ENCODE peak calls at places on chromosomes 6 and 20, in eight cellular contexts. I is heart right ventricle, U is SJCRH30, Q is mammary epithelial cell, F is aorta, P is uterus, C is cardiac muscle cell, G is OCI-LY7. D is an unnamed sample.

GRCh38 chr6:53378208-53378607 is 29.5 kb upstream of the ELOVL5 start:
- DNase-seq in I (no peak), U (no peak), Q (no peak), F (no peak), P (no peak), C (no peak), G (no peak), D (no peak)

GRCh38 chr6:128437685-128438084 is 82.7 kb downstream of the PTPRK start:
- DNase-seq in I (no peak), U (no peak), Q (no peak), F (no peak), P (no peak), C (no peak), G (no peak), D (no peak)

GRCh38 chr6:52497652-52498408 is 77.7 kb downstream of the EFHC1 start:
- DNase-seq in I (no peak), U (no peak), Q (no peak), F (no peak), P (peak; percentile 53), C (no peak), G (peak; percentile 95), D (peak; percentile 70)

GRCh38 chr6:168105813-168106660 is 27.0 kb upstream of the FRMD1 start:
- DNase-seq in I (no peak), U (no peak), Q (no peak), F (peak; percentile 33), P (no peak), C (no peak), G (no peak), D (no peak)

GRCh38 chr6:74057326-74057725 is 361.3 kb downstream of the CD109 start:
- DNase-seq in I (no peak), U (no peak), Q (no peak), F (no peak), P (no peak), C (no peak), G (no peak), D (no peak)

GRCh38 chr20:17612287-17612974 is 42.6 kb downstream of the DSTN start:
- DNase-seq in I (no peak), U (no peak), Q (peak; percentile 41), F (peak; percentile 72), P (no peak), C (no peak), G (no peak), D (peak; percentile 65)

GRCh38 chr6:133286765-133287164 is 45.6 kb downstream of the EYA4 start:
- DNase-seq in I (no peak), U (peak; percentile 51), Q (no peak), F (no peak), P (no peak), C (no peak), G (peak; percentile 13), D (no peak)

GRCh38 chr20:26214991-26215390 is 518.3 kb upstream of the ZNF337 start:
- DNase-seq in I (no peak), U (no peak), Q (no peak), F (no peak), P (no peak), C (no peak), G (no peak), D (no peak)

GRCh38 chr6:170030284-170031095 is 260.4 kb downstream of the DLL1 start:
- DNase-seq in I (no peak), U (no peak), Q (no peak), F (no peak), P (peak; percentile 11), C (no peak), G (no peak), D (no peak)

GRCh38 chr6:170265655-170266054 is 25.2 kb downstream of the DLL1 start:
- DNase-seq in I (peak; percentile 74), U (peak; percentile 73), Q (no peak), F (peak; percentile 24), P (no peak), C (no peak), G (no peak), D (peak; percentile 83)

GRCh38 chr6:26383624-26384417 is 913 bp downstream of the BTN2A2 start:
- DNase-seq in I (no peak), U (peak; percentile 56), Q (peak; percentile 43), F (no peak), P (no peak), C (peak; percentile 9), G (peak; percentile 44), D (peak; percentile 21)

GRCh38 chr6:21137708-21138358 is 455.7 kb upstream of the SOX4 start:
- DNase-seq in I (no peak), U (no peak), Q (no peak), F (no peak), P (no peak), C (no peak), G (no peak), D (no peak)

GRCh38 chr6:57173056-57173885 is 1.1 kb downstream of the BAG2 start:
- DNase-seq in I (no peak), U (peak; percentile 39), Q (peak; percentile 32), F (no peak), P (peak; percentile 22), C (peak; percentile 22), G (peak; percentile 62), D (peak; percentile 16)

GRCh38 chr6:170026272-170027110 is 264.4 kb downstream of the DLL1 start:
- DNase-seq in I (no peak), U (no peak), Q (peak; percentile 96), F (peak; percentile 16), P (peak; percentile 12), C (no peak), G (no peak), D (no peak)

GRCh38 chr20:32332614-32333013 is 25.5 kb upstream of the ASXL1 start:
- DNase-seq in I (no peak), U (no peak), Q (peak; percentile 82), F (no peak), P (no peak), C (no peak), G (no peak), D (no peak)

GRCh38 chr20:23588434-23589403 is 17.0 kb downstream of the CST9 start:
- DNase-seq in I (no peak), U (no peak), Q (no peak), F (no peak), P (no peak), C (no peak), G (no peak), D (no peak)

GRCh38 chr6:29908341-29908662 is 34.0 kb upstream of the HLA-A start:
- DNase-seq in I (no peak), U (no peak), Q (no peak), F (no peak), P (no peak), C (no peak), G (no peak), D (no peak)

GRCh38 chr6:162917506-162917905 is 189.7 kb downstream of the PACRG start:
- DNase-seq in I (no peak), U (no peak), Q (no peak), F (no peak), P (no peak), C (no peak), G (no peak), D (no peak)

GRCh38 chr6:36884610-36885009 is 1.1 kb upstream of the C6orf89 start:
- DNase-seq in I (no peak), U (no peak), Q (no peak), F (no peak), P (no peak), C (no peak), G (no peak), D (no peak)

GRCh38 chr6:36888654-36889481 is 3.1 kb downstream of the C6orf89 start:
- DNase-seq in I (no peak), U (peak; percentile 47), Q (no peak), F (no peak), P (no peak), C (peak; percentile 8), G (no peak), D (no peak)

GRCh38 chr6:36888115-36888643 is 2.4 kb downstream of the C6orf89 start:
- DNase-seq in I (no peak), U (no peak), Q (no peak), F (no peak), P (no peak), C (no peak), G (no peak), D (no peak)

GRCh38 chr6:36885461-36886401 is at the start of gene C6orf89:
- DNase-seq in I (peak; percentile 96), U (peak; percentile 99), Q (peak; percentile 93), F (peak; percentile 99), P (peak; percentile 96), C (peak; percentile 99), G (peak; percentile 100), D (peak; percentile 98)

DNA sequence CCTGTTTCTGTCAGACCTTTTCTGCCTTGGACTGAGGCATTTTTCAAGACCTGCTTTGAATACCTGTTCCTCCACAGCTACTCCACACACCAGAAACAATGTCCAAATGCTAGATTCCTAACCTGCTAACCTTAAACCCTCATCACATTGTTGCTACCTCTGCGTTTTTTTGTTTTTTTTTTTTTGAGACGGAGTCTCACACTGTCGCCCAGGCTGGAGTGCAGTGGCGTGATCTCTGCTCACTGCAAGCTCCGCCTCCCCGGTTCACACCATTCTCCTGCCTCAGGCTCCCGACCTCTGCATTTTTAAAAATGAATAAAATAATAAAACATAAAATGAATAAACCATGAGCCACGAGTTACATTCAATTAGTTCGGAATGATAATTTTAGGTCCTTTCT is 1.2 kb downstream of the C6orf89 start:
- DNase-seq in I (no peak), U (peak; percentile 18), Q (no peak), F (no peak), P (no peak), C (no peak), G (no peak), D (no peak)
- H3K4me3 ChIP-seq in I (peak overlapping the region; percentile 73), U (peak overlapping the region; percentile 73), Q (peak overlapping the region; percentile 53), F (no peak overlapping the region), P (no peak overlapping the region), C (no peak overlapping the region), G (peak overlapping the region; percentile 82), D (no peak overlapping the region)

GRCh38 chr20:53003420-53003819 is 31.3 kb downstream of the TSHZ2 start:
- DNase-seq in I (no peak), U (no peak), Q (no peak), F (no peak), P (no peak), C (no peak), G (no peak), D (no peak)
- H3K27ac ChIP-seq in I (no peak overlapping the region), U (no peak overlapping the region), Q (no peak overlapping the region), F (no peak overlapping the region), P (peak overlapping the region; percentile 34), C (no peak overlapping the region), G (peak overlapping the region; percentile 100), D (no peak overlapping the region)

DNA sequence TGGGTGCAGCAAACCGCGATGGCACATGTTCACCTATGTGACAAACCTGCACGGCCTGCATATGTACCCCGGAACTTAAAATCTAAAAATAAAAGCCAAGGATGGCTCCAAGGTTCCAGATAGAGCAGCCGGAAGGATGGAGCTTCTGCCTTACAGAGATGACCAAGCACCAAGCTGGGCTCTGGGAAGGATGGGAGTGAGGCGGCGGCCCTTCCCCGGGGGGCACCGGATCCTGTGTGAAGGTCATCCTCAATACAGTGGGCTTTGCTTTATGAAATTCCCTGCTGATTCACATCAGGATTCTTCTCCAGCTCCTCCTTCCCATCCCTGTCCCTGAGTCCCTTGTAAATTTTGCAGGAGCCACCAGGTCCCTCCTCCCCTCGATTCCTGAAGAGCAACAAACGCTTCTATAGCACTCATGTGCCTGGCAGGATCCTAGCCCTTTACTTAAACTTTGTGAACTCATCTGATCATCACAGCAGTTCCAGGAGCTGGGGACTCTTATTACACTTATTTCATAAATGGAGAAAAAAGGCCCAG is 109.1 kb upstream of the PTPN1 start:
- DNase-seq in I (no peak), U (no peak), Q (no peak), F (no peak), P (no peak), C (no peak), G (no peak), D (no peak)
- H3K4me1 ChIP-seq in I (peaks cover 50% of the 10 kb centered on the region), U (no peaks in the 10 kb centered on the region), Q (peaks cover 11% of the 10 kb centered on the region), F (peaks cover 3% of the 10 kb centered on the region), P (no peaks in the 10 kb centered on the region), C (peaks cover 25% of the 10 kb centered on the region), G (no peaks in the 10 kb centered on the region), D (peaks cover 20% of the 10 kb centered on the region)

GRCh38 chr20:37670426-37670825 is 23.4 kb upstream of the CTNNBL1 start:
- DNase-seq in I (peak; percentile 36), U (peak; percentile 40), Q (no peak), F (no peak), P (peak; percentile 26), C (no peak), G (no peak), D (no peak)
- H3K4me3 ChIP-seq in I (peak overlapping the region; percentile 36), U (peak overlapping the region; percentile 27), Q (no peak overlapping the region), F (no peak overlapping the region), P (peak overlapping the region; percentile 8), C (no peak overlapping the region), G (no peak overlapping the region), D (no peak overlapping the region)